ENCODE peak calls at places on chromosome X, in six cellular contexts. H is H1, T is IMR-90, X is H9, K is mesendoderm, I is trophoblast cell. D is an unnamed sample.

GRCh38 chrX:46140272-46140671 is 404.9 kb downstream of the ZNF674 start:
- DNase-seq in H (no peak), T (no peak), X (no peak), K (no peak), I (peak), D (no peak)

GRCh38 chrX:38847903-38848230 is 46.6 kb downstream of the MID1IP1 start:
- DNase-seq in H (no peak), T (no peak), X (no peak), K (no peak), I (no peak), D (no peak)

GRCh38 chrX:49184294-49185061 is 1.7 kb downstream of the PRICKLE3 start:
- DNase-seq in H (peak), T (peak), X (peak), K (peak), I (peak), D (peak)

GRCh38 chrX:139126493-139126892 is 404.0 kb upstream of the F9 start:
- DNase-seq in H (peak), T (no peak), X (peak), K (peak), I (peak), D (no peak)

GRCh38 chrX:53233536-53233935 is 8.5 kb upstream of the KDM5C start:
- DNase-seq in H (no peak), T (no peak), X (no peak), K (no peak), I (no peak), D (no peak)

GRCh38 chrX:143683486-143683885 is 37.1 kb downstream of the SPANXN2 start:
- DNase-seq in H (no peak), T (no peak), X (no peak), K (no peak), I (no peak), D (no peak)

GRCh38 chrX:57172544-57172943 is 35.3 kb upstream of the SPIN2A start:
- DNase-seq in H (no peak), T (no peak), X (no peak), K (no peak), I (no peak), D (no peak)

GRCh38 chrX:10484683-10485247 is 135.6 kb downstream of the MID1 start:
- DNase-seq in H (no peak), T (peak), X (no peak), K (no peak), I (peak), D (no peak)

GRCh38 chrX:136608295-136608933 is 39.5 kb upstream of the CD40LG start:
- DNase-seq in H (no peak), T (no peak), X (peak), K (peak), I (no peak), D (no peak)

GRCh38 chrX:101348452-101349222 is at the start of gene TIMM8A:
- DNase-seq in H (peak), T (peak), X (peak), K (peak), I (peak), D (peak)
- H3K23ac ChIP-seq in H (no peak), T (peak), X (no peak), K (no peak), I (no peak), D (no peak)

DNA sequence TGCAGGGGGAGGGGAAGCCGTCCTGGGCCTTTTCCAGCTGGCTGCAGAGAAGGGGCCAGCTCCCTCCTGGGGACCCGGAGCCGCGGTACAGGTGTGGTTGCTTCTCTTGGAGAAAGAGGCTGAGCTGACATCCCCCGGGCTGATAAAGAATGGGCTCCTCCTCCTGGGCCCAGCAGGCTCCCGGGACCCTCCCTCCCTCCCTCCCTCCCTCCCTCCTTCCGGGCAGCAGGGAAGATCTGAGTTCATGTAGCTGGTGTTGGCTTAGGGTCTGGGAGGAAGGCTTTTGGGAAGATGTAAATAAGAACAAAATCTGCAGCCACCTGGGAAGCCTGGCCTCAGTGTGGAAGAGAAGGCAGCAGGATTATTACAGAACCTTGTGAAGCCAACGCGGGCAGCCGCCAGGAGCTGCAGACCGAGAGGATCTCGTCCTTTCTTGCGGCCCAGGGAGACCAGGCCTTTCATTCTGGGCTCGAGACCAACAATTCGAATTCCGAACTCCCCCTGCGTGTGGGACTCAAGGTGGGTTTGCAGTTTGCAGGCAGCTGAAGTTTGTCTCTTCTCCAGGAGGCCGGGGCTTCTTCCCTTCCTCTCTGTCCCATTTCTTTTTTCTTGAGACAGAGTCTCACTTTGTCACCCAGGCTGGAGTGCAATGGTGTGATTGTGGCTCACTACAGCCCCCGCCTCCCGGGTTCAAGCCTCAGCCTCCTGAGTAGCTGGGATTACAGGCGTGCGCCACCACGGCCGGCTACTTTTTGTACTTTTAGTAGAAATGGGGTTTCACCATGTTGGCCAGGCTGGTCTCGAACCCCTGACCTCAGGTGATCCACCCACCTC is at the start of gene PLCXD1:
- DNase-seq in H (peak), T (peak), X (peak), K (peak), I (peak), D (peak)
- H3K23ac ChIP-seq in H (no peak), T (peak), X (no peak), K (peak), I (no peak), D (no peak)

GRCh38 chrX:71366674-71367256 is 608 bp downstream of the TAF1 start:
- DNase-seq in H (no peak), T (peak), X (no peak), K (peak), I (peak), D (peak)
- H3K23ac ChIP-seq in H (no peak), T (peak), X (no peak), K (no peak), I (no peak), D (no peak)

GRCh38 chrX:1393871-1394615 is 2.1 kb upstream of the SLC25A6 start:
- DNase-seq in H (no peak), T (no peak), X (no peak), K (no peak), I (no peak), D (no peak)

GRCh38 chrX:1397001-1397400 is 5.1 kb upstream of the SLC25A6 start:
- DNase-seq in H (no peak), T (no peak), X (no peak), K (no peak), I (no peak), D (no peak)

GRCh38 chrX:1395646-1396216 is 3.8 kb upstream of the SLC25A6 start:
- DNase-seq in H (no peak), T (no peak), X (no peak), K (no peak), I (no peak), D (no peak)

GRCh38 chrX:1392376-1393130 is 640 bp upstream of the SLC25A6 start:
- DNase-seq in H (no peak), T (peak), X (peak), K (peak), I (peak), D (peak)

GRCh38 chrX:1394731-1395501 is 3.0 kb upstream of the SLC25A6 start:
- DNase-seq in H (no peak), T (no peak), X (no peak), K (no peak), I (no peak), D (no peak)
- H3K23ac ChIP-seq in H (no peak), T (no peak), X (no peak), K (no peak), I (no peak), D (no peak)

DNA sequence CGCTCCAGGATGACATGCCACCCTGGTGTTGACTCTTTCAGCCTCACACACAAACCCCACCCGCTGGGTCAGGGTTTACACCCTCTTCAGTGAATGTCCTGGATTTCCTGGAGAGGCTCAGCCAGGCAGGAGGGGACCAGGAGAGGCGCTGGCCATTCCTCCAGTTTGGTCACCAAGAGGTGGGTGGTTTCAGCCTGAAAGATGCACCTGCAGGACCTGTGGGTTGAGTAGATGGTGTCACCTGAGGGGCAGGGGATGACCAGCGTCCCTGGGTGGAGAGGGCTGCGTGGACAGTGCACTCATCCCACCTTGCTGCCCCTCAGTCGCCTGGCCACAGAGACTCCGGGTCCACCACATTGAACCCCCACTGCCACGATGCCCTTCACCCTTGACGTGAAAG is 179.7 kb downstream of the ASMT start:
- DNase-seq in H (no peak), T (no peak), X (no peak), K (no peak), I (no peak), D (no peak)
- H3K23ac ChIP-seq in H (no peak), T (no peak), X (no peak), K (no peak), I (no peak), D (no peak)

D was measured in mesenchymal stem cell.